ENCODE peak calls at places on chromosomes 16 and 17, in nine cellular contexts. One of them, this sample, is unnamed.
A peak's percentile ranks its signal among the peaks of the same experiment; 100 is the strongest.

GRCh38 chr17:58264407-58265103 is 16.2 kb downstream of the MPO start:
- DNase-seq in aorta: no peak
- DNase-seq in adrenal gland: peak; percentile 2
- DNase-seq in Karpas-422: no peak
- DNase-seq in sigmoid colon: no peak
- DNase-seq in AG04449: no peak
- DNase-seq in K562: no peak
- DNase-seq in ovary: no peak
- DNase-seq in choroid plexus epithelial cell: no peak
- DNase-seq in this sample: no peak

GRCh38 chr16:63289834-63290460 is 1253.7 kb upstream of the CDH8 start:
- DNase-seq in aorta: no peak
- DNase-seq in adrenal gland: peak; percentile 32
- DNase-seq in Karpas-422: peak; percentile 87
- DNase-seq in sigmoid colon: peak; percentile 60
- DNase-seq in AG04449: no peak
- DNase-seq in K562: peak; percentile 14
- DNase-seq in ovary: no peak
- DNase-seq in choroid plexus epithelial cell: peak; percentile 9
- DNase-seq in this sample: peak; percentile 27

GRCh38 chr17:63775420-63775819 is 1.4 kb downstream of the DDX42 start:
- DNase-seq in aorta: no peak
- DNase-seq in adrenal gland: no peak
- DNase-seq in Karpas-422: no peak
- DNase-seq in sigmoid colon: no peak
- DNase-seq in AG04449: no peak
- DNase-seq in K562: no peak
- DNase-seq in ovary: no peak
- DNase-seq in choroid plexus epithelial cell: no peak
- DNase-seq in this sample: no peak

GRCh38 chr17:45307290-45308015 is 9.4 kb downstream of the MAP3K14 start:
- DNase-seq in aorta: no peak
- DNase-seq in adrenal gland: no peak
- DNase-seq in Karpas-422: peak; percentile 81
- DNase-seq in sigmoid colon: no peak
- DNase-seq in AG04449: no peak
- DNase-seq in K562: no peak
- DNase-seq in ovary: peak; percentile 72
- DNase-seq in choroid plexus epithelial cell: peak; percentile 95
- DNase-seq in this sample: peak; percentile 93

GRCh38 chr16:51818342-51818944 is 667.4 kb upstream of the SALL1 start:
- DNase-seq in aorta: no peak
- DNase-seq in adrenal gland: peak; percentile 71
- DNase-seq in Karpas-422: peak; percentile 76
- DNase-seq in sigmoid colon: no peak
- DNase-seq in AG04449: no peak
- DNase-seq in K562: peak; percentile 10
- DNase-seq in ovary: no peak
- DNase-seq in choroid plexus epithelial cell: peak; percentile 83
- DNase-seq in this sample: peak; percentile 73

GRCh38 chr17:56708670-56709410 is 115.3 kb downstream of the NOG start:
- DNase-seq in aorta: no peak
- DNase-seq in adrenal gland: no peak
- DNase-seq in Karpas-422: no peak
- DNase-seq in sigmoid colon: no peak
- DNase-seq in AG04449: no peak
- DNase-seq in K562: no peak
- DNase-seq in ovary: no peak
- DNase-seq in choroid plexus epithelial cell: no peak
- DNase-seq in this sample: no peak

GRCh38 chr17:41771389-41772206 is 14.9 kb downstream of the JUP start:
- DNase-seq in aorta: no peak
- DNase-seq in adrenal gland: no peak
- DNase-seq in Karpas-422: peak; percentile 89
- DNase-seq in sigmoid colon: no peak
- DNase-seq in AG04449: no peak
- DNase-seq in K562: peak; percentile 25
- DNase-seq in ovary: no peak
- DNase-seq in choroid plexus epithelial cell: no peak
- DNase-seq in this sample: no peak

GRCh38 chr17:79298801-79299200 is 224.2 kb downstream of the ENGASE start:
- DNase-seq in aorta: no peak
- DNase-seq in adrenal gland: no peak
- DNase-seq in Karpas-422: no peak
- DNase-seq in sigmoid colon: no peak
- DNase-seq in AG04449: no peak
- DNase-seq in K562: no peak
- DNase-seq in ovary: no peak
- DNase-seq in choroid plexus epithelial cell: no peak
- DNase-seq in this sample: no peak

GRCh38 chr16:20740007-20740883 is 1.4 kb downstream of the THUMPD1 start:
- DNase-seq in aorta: peak; percentile 30
- DNase-seq in adrenal gland: no peak
- DNase-seq in Karpas-422: peak; percentile 62
- DNase-seq in sigmoid colon: no peak
- DNase-seq in AG04449: no peak
- DNase-seq in K562: no peak
- DNase-seq in ovary: no peak
- DNase-seq in choroid plexus epithelial cell: peak; percentile 25
- DNase-seq in this sample: peak; percentile 10

GRCh38 chr16:10889880-10890279 is 12.9 kb downstream of the CIITA start:
- DNase-seq in aorta: no peak
- DNase-seq in adrenal gland: no peak
- DNase-seq in Karpas-422: peak; percentile 61
- DNase-seq in sigmoid colon: no peak
- DNase-seq in AG04449: no peak
- DNase-seq in K562: no peak
- DNase-seq in ovary: no peak
- DNase-seq in choroid plexus epithelial cell: no peak
- DNase-seq in this sample: no peak

GRCh38 chr17:49362723-49363117 is 670 bp upstream of the ZNF652 start:
- DNase-seq in aorta: no peak
- DNase-seq in adrenal gland: no peak
- DNase-seq in Karpas-422: peak; percentile 58
- DNase-seq in sigmoid colon: no peak
- DNase-seq in AG04449: no peak
- DNase-seq in K562: no peak
- DNase-seq in ovary: no peak
- DNase-seq in choroid plexus epithelial cell: no peak
- DNase-seq in this sample: no peak

GRCh38 chr17:73733527-73733926 is 89.3 kb upstream of the SDK2 start:
- DNase-seq in aorta: no peak
- DNase-seq in adrenal gland: no peak
- DNase-seq in Karpas-422: no peak
- DNase-seq in sigmoid colon: no peak
- DNase-seq in AG04449: no peak
- DNase-seq in K562: no peak
- DNase-seq in ovary: no peak
- DNase-seq in choroid plexus epithelial cell: no peak
- DNase-seq in this sample: no peak

GRCh38 chr17:80475949-80476876 is at the start of gene NPTX1:
- DNase-seq in aorta: no peak
- DNase-seq in adrenal gland: no peak
- DNase-seq in Karpas-422: no peak
- DNase-seq in sigmoid colon: no peak
- DNase-seq in AG04449: no peak
- DNase-seq in K562: peak; percentile 53
- DNase-seq in ovary: no peak
- DNase-seq in choroid plexus epithelial cell: peak; percentile 18
- DNase-seq in this sample: no peak

GRCh38 chr17:44959821-44960523 is 8.1 kb downstream of the C1QL1 start:
- DNase-seq in aorta: peak; percentile 75
- DNase-seq in adrenal gland: no peak
- DNase-seq in Karpas-422: no peak
- DNase-seq in sigmoid colon: peak; percentile 61
- DNase-seq in AG04449: no peak
- DNase-seq in K562: no peak
- DNase-seq in ovary: no peak
- DNase-seq in choroid plexus epithelial cell: no peak
- DNase-seq in this sample: no peak

GRCh38 chr17:49180998-49181635 is 29.3 kb downstream of the GNGT2 start:
- DNase-seq in aorta: no peak
- DNase-seq in adrenal gland: no peak
- DNase-seq in Karpas-422: no peak
- DNase-seq in sigmoid colon: no peak
- DNase-seq in AG04449: no peak
- DNase-seq in K562: no peak
- DNase-seq in ovary: no peak
- DNase-seq in choroid plexus epithelial cell: no peak
- DNase-seq in this sample: no peak

GRCh38 chr16:19853973-19854876 is 30.4 kb downstream of the GPRC5B start:
- DNase-seq in aorta: no peak
- DNase-seq in adrenal gland: no peak
- DNase-seq in Karpas-422: no peak
- DNase-seq in sigmoid colon: no peak
- DNase-seq in AG04449: no peak
- DNase-seq in K562: no peak
- DNase-seq in ovary: no peak
- DNase-seq in choroid plexus epithelial cell: no peak
- DNase-seq in this sample: no peak

GRCh38 chr16:30609002-30609927 is 924 bp downstream of the ZNF689 start:
- DNase-seq in aorta: peak; percentile 90
- DNase-seq in adrenal gland: peak; percentile 67
- DNase-seq in Karpas-422: peak; percentile 81
- DNase-seq in sigmoid colon: peak; percentile 79
- DNase-seq in AG04449: no peak
- DNase-seq in K562: peak; percentile 70
- DNase-seq in ovary: peak; percentile 61
- DNase-seq in choroid plexus epithelial cell: peak; percentile 53
- DNase-seq in this sample: peak; percentile 41

DNA sequence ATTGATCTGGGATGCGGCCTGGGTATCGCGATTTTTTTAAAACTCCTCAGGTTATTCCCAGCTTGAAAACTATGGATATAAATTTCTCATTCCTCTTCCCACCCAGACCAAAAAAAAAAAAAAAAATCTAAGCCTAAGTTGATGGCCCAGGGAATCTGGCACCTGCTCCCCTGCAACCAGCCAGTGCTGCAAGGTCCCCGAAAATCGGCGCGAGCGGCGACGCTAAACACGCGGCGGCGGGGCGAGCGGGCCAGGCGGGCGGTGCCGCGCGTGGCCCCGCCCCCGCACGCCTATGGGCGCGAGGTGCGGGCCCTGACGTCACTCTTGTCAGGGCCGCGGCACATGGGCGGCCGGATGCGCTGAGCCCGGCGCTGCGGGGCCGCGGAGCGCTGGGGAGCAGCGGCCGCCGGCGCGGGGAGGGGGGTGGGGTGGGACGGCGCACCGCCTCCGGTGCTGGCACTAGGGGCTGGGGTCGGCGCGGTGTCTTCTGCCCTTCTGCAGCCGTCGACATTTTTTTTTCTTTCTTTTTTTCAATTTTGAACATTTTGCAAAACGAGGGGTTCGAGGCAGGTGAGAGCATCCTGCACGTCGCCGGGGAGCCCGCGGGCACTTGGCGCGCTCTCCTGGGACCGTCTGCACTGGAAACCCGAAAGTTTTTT is at the start of gene HLF:
- DNase-seq in aorta: peak; percentile 94
- DNase-seq in adrenal gland: peak; percentile 79
- DNase-seq in Karpas-422: no peak
- DNase-seq in sigmoid colon: peak; percentile 93
- DNase-seq in AG04449: no peak
- DNase-seq in K562: peak; percentile 94
- DNase-seq in ovary: peak; percentile 86
- DNase-seq in choroid plexus epithelial cell: peak; percentile 64
- DNase-seq in this sample: peak; percentile 59
- H3K4me3 ChIP-seq in aorta: peak within 1 kb of the TSS; percentile 79
- H3K4me3 ChIP-seq in adrenal gland: peak within 1 kb of the TSS; percentile 78
- H3K4me3 ChIP-seq in Karpas-422: no peak within 1 kb of the TSS
- H3K4me3 ChIP-seq in sigmoid colon: peak within 1 kb of the TSS; percentile 70
- H3K4me3 ChIP-seq in AG04449: peak within 1 kb of the TSS; percentile 34
- H3K4me3 ChIP-seq in K562: peak within 1 kb of the TSS; percentile 27
- H3K4me3 ChIP-seq in ovary: peak within 1 kb of the TSS; percentile 54
- H3K4me3 ChIP-seq in choroid plexus epithelial cell: peak within 1 kb of the TSS; percentile 41
- H3K4me3 ChIP-seq in this sample: peak within 1 kb of the TSS; percentile 40

GRCh38 chr17:39141294-39141693 is 10.1 kb downstream of the PLXDC1 start:
- DNase-seq in aorta: no peak
- DNase-seq in adrenal gland: no peak
- DNase-seq in Karpas-422: no peak
- DNase-seq in sigmoid colon: no peak
- DNase-seq in AG04449: no peak
- DNase-seq in K562: no peak
- DNase-seq in ovary: no peak
- DNase-seq in choroid plexus epithelial cell: no peak
- DNase-seq in this sample: no peak

GRCh38 chr17:39139561-39139960 is 11.9 kb downstream of the PLXDC1 start:
- DNase-seq in aorta: no peak
- DNase-seq in adrenal gland: no peak
- DNase-seq in Karpas-422: no peak
- DNase-seq in sigmoid colon: no peak
- DNase-seq in AG04449: no peak
- DNase-seq in K562: no peak
- DNase-seq in ovary: no peak
- DNase-seq in choroid plexus epithelial cell: no peak
- DNase-seq in this sample: no peak

GRCh38 chr17:39138416-39139136 is 12.9 kb downstream of the PLXDC1 start:
- DNase-seq in aorta: no peak
- DNase-seq in adrenal gland: no peak
- DNase-seq in Karpas-422: no peak
- DNase-seq in sigmoid colon: no peak
- DNase-seq in AG04449: no peak
- DNase-seq in K562: no peak
- DNase-seq in ovary: no peak
- DNase-seq in choroid plexus epithelial cell: no peak
- DNase-seq in this sample: no peak

GRCh38 chr17:39141915-39142664 is 9.3 kb downstream of the PLXDC1 start:
- DNase-seq in aorta: no peak
- DNase-seq in adrenal gland: no peak
- DNase-seq in Karpas-422: no peak
- DNase-seq in sigmoid colon: no peak
- DNase-seq in AG04449: no peak
- DNase-seq in K562: no peak
- DNase-seq in ovary: no peak
- DNase-seq in choroid plexus epithelial cell: no peak
- DNase-seq in this sample: no peak

GRCh38 chr17:39139137-39139516 is 12.3 kb downstream of the PLXDC1 start:
- DNase-seq in aorta: no peak
- DNase-seq in adrenal gland: no peak
- DNase-seq in Karpas-422: peak; percentile 46
- DNase-seq in sigmoid colon: no peak
- DNase-seq in AG04449: peak; percentile 67
- DNase-seq in K562: no peak
- DNase-seq in ovary: no peak
- DNase-seq in choroid plexus epithelial cell: peak; percentile 64
- DNase-seq in this sample: peak; percentile 51
- H3K4me3 ChIP-seq in aorta: no peak overlapping the region
- H3K4me3 ChIP-seq in adrenal gland: no peak overlapping the region
- H3K4me3 ChIP-seq in Karpas-422: peak overlapping the region; percentile 61
- H3K4me3 ChIP-seq in sigmoid colon: no peak overlapping the region
- H3K4me3 ChIP-seq in AG04449: no peak overlapping the region
- H3K4me3 ChIP-seq in K562: no peak overlapping the region
- H3K4me3 ChIP-seq in ovary: no peak overlapping the region
- H3K4me3 ChIP-seq in choroid plexus epithelial cell: no peak overlapping the region
- H3K4me3 ChIP-seq in this sample: no peak overlapping the region

GRCh38 chr17:77319211-77320031 is 178.7 kb downstream of the SEC14L1 start:
- DNase-seq in aorta: peak; percentile 94
- DNase-seq in adrenal gland: peak; percentile 95
- DNase-seq in Karpas-422: peak; percentile 67
- DNase-seq in sigmoid colon: peak; percentile 96
- DNase-seq in AG04449: no peak
- DNase-seq in K562: peak; percentile 89
- DNase-seq in ovary: peak; percentile 88
- DNase-seq in choroid plexus epithelial cell: peak; percentile 79
- DNase-seq in this sample: peak; percentile 81
- H3K4me3 ChIP-seq in aorta: peak overlapping the region; percentile 44
- H3K4me3 ChIP-seq in adrenal gland: peak overlapping the region; percentile 70
- H3K4me3 ChIP-seq in Karpas-422: peak overlapping the region; percentile 58
- H3K4me3 ChIP-seq in sigmoid colon: peak overlapping the region; percentile 51
- H3K4me3 ChIP-seq in AG04449: peak overlapping the region; percentile 91
- H3K4me3 ChIP-seq in K562: peak overlapping the region; percentile 65
- H3K4me3 ChIP-seq in ovary: peak overlapping the region; percentile 43
- H3K4me3 ChIP-seq in choroid plexus epithelial cell: peak overlapping the region; percentile 77
- H3K4me3 ChIP-seq in this sample: peak overlapping the region; percentile 65

GRCh38 chr16:56935201-56935600 is 3.3 kb downstream of the HERPUD1 start:
- DNase-seq in aorta: no peak
- DNase-seq in adrenal gland: no peak
- DNase-seq in Karpas-422: no peak
- DNase-seq in sigmoid colon: no peak
- DNase-seq in AG04449: no peak
- DNase-seq in K562: no peak
- DNase-seq in ovary: no peak
- DNase-seq in choroid plexus epithelial cell: no peak
- DNase-seq in this sample: no peak
- H3K4me3 ChIP-seq in aorta: no peak overlapping the region
- H3K4me3 ChIP-seq in adrenal gland: peak overlapping the region; percentile 74
- H3K4me3 ChIP-seq in Karpas-422: peak overlapping the region; percentile 32
- H3K4me3 ChIP-seq in sigmoid colon: peak overlapping the region; percentile 100
- H3K4me3 ChIP-seq in AG04449: peak overlapping the region; percentile 89
- H3K4me3 ChIP-seq in K562: no peak overlapping the region
- H3K4me3 ChIP-seq in ovary: peak overlapping the region; percentile 95
- H3K4me3 ChIP-seq in choroid plexus epithelial cell: peak overlapping the region; percentile 99
- H3K4me3 ChIP-seq in this sample: peak overlapping the region; percentile 97